ENCODE peak calls at places on chromosomes 7 and 10, in six cellular contexts. Y is mammary epithelial cell, A is OCI-LY7, F is K562, O is MM.1S, L is IMR-90. M is an unnamed sample. For H4K20me1, the result is how much of the 10 kb centered on the place peaks cover.

GRCh38 chr7:85030893-85031292 is 156.0 kb downstream of the SEMA3D start:
- DNase-seq in Y (peak), A (peak), F (peak), O (peak), L (peak), M (no peak)

GRCh38 chr10:90930070-90930837 is 9.4 kb upstream of the ANKRD1 start:
- DNase-seq in Y (peak), A (no peak), F (no peak), O (no peak), L (peak), M (no peak)

GRCh38 chr7:144936314-144936713 is 100.5 kb upstream of the TPK1 start:
- DNase-seq in Y (no peak), A (no peak), F (no peak), O (no peak), L (no peak), M (no peak)

GRCh38 chr10:103265712-103266329 is 11.1 kb upstream of the INA start:
- DNase-seq in Y (peak), A (peak), F (peak), O (no peak), L (peak), M (peak)

GRCh38 chr7:101164071-101164840 is 1.1 kb downstream of the VGF start:
- DNase-seq in Y (peak), A (no peak), F (peak), O (no peak), L (peak), M (no peak)

GRCh38 chr7:139108256-139109187 is 998 bp downstream of the ZC3HAV1 start:
- DNase-seq in Y (peak), A (peak), F (peak), O (peak), L (peak), M (peak)

GRCh38 chr10:80429521-80429966 is 21.2 kb downstream of the PRXL2A start:
- DNase-seq in Y (peak), A (no peak), F (no peak), O (no peak), L (no peak), M (no peak)

GRCh38 chr7:105224884-105225651 is 163.7 kb downstream of the SRPK2 start:
- DNase-seq in Y (peak), A (peak), F (no peak), O (peak), L (peak), M (no peak)

GRCh38 chr10:96691761-96692160 is 28.6 kb downstream of the PIK3AP1 start:
- DNase-seq in Y (no peak), A (no peak), F (no peak), O (no peak), L (no peak), M (no peak)
- H4K20me1 ChIP-seq in Y (under half), A (under half), F (under half), O (under half), L (under half), M (under half)

GRCh38 chr7:44727346-44728262 is 21.0 kb upstream of the ZMIZ2 start:
- DNase-seq in Y (peak), A (no peak), F (no peak), O (no peak), L (peak), M (no peak)
- H3K4me2 ChIP-seq in Y (peak), A (no peak), F (no peak), O (no peak), L (peak), M (no peak)

DNA sequence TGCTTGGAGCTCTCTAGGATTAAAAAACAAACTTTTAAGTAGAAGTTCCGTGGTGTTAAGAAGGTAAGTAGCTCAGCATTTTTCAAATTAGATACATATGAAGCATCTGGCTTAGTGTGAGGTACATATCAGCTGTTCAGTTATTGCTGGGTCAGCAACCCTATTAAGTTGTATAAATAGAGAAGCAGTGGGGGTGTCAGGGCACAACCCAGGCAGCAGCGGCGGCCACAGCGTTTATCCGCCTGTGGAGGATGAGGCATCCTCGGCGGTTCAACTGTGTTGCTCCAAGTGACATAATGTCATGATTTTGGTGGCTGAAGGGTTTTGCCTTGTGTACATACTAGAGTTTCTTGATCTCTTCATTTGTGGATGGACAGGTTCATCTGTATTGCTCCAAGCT is 54.6 kb upstream of the KIF5B start:
- DNase-seq in Y (no peak), A (no peak), F (no peak), O (no peak), L (no peak), M (no peak)
- H4K20me1 ChIP-seq in Y (under half), A (under half), F (under half), O (under half), L (under half), M (under half)

GRCh38 chr10:56240471-56240870 is 120.6 kb downstream of the ZWINT start:
- DNase-seq in Y (no peak), A (no peak), F (no peak), O (no peak), L (no peak), M (no peak)
- H3K4me2 ChIP-seq in Y (no peak), A (no peak), F (no peak), O (no peak), L (no peak), M (no peak)

M was measured in DND-41.